ENCODE peak calls at places on chromosomes 3 and 15, in nine cellular contexts. Z is ascending aorta, P is omental fat pad, J is mesothelial cell of epicardium, W is heart right ventricle, S is thyroid gland, E is bronchial epithelial cell, V is B cell, O is astrocyte of the spinal cord. R is an unnamed sample.

GRCh38 chr3:151446002-151446340 is 14.9 kb downstream of the IGSF10 start:
- DNase-seq in Z (no peak), P (no peak), J (no peak), W (no peak), S (no peak), E (no peak), V (no peak), O (no peak), R (no peak)

GRCh38 chr15:61839541-61839940 is 220.7 kb downstream of the VPS13C start:
- DNase-seq in Z (no peak), P (no peak), J (no peak), W (no peak), S (no peak), E (no peak), V (no peak), O (peak; percentile 75), R (no peak)

GRCh38 chr3:154181127-154181691 is 60.0 kb downstream of the ARHGEF26 start:
- DNase-seq in Z (no peak), P (no peak), J (no peak), W (no peak), S (peak; percentile 35), E (peak; percentile 21), V (no peak), O (no peak), R (no peak)

GRCh38 chr15:65979316-65979715 is 110.0 kb downstream of the RAB11A start:
- DNase-seq in Z (no peak), P (no peak), J (no peak), W (peak; percentile 28), S (no peak), E (peak; percentile 69), V (no peak), O (no peak), R (no peak)

GRCh38 chr3:79005084-79005483 is 762.7 kb downstream of the ROBO1 start:
- DNase-seq in Z (no peak), P (no peak), J (no peak), W (no peak), S (no peak), E (no peak), V (no peak), O (peak; percentile 52), R (no peak)

GRCh38 chr3:168155207-168155785 is 59.6 kb upstream of the GOLIM4 start:
- DNase-seq in Z (no peak), P (no peak), J (no peak), W (no peak), S (no peak), E (no peak), V (no peak), O (no peak), R (no peak)

GRCh38 chr3:25176999-25177398 is 251.1 kb upstream of the RARB start:
- DNase-seq in Z (no peak), P (no peak), J (no peak), W (no peak), S (no peak), E (no peak), V (no peak), O (no peak), R (no peak)

GRCh38 chr3:71587958-71588357 is 4.4 kb upstream of the FOXP1 start:
- DNase-seq in Z (no peak), P (no peak), J (no peak), W (no peak), S (no peak), E (no peak), V (no peak), O (peak; percentile 36), R (no peak)

GRCh38 chr3:40313975-40314860 is 4.7 kb downstream of the EIF1B start:
- DNase-seq in Z (no peak), P (no peak), J (no peak), W (no peak), S (no peak), E (no peak), V (no peak), O (no peak), R (no peak)

GRCh38 chr3:73245459-73245858 is 184.0 kb downstream of the EBLN2 start:
- DNase-seq in Z (no peak), P (no peak), J (no peak), W (no peak), S (no peak), E (peak; percentile 56), V (no peak), O (no peak), R (no peak)

GRCh38 chr15:69590201-69590600 is 137.6 kb downstream of the RPLP1 start:
- DNase-seq in Z (no peak), P (no peak), J (no peak), W (no peak), S (no peak), E (no peak), V (no peak), O (no peak), R (no peak)

GRCh38 chr3:9703736-9704342 is at the start of gene CPNE9:
- DNase-seq in Z (no peak), P (no peak), J (no peak), W (no peak), S (no peak), E (no peak), V (peak; percentile 18), O (no peak), R (no peak)

GRCh38 chr3:123795471-123796251 is 88.5 kb downstream of the MYLK start:
- DNase-seq in Z (no peak), P (no peak), J (no peak), W (no peak), S (no peak), E (no peak), V (no peak), O (no peak), R (no peak)

GRCh38 chr3:65042675-65043074 is 354.9 kb upstream of the ADAMTS9 start:
- DNase-seq in Z (no peak), P (no peak), J (no peak), W (no peak), S (no peak), E (no peak), V (no peak), O (no peak), R (no peak)

GRCh38 chr3:106811376-106811775 is 565.9 kb upstream of the CCDC54 start:
- DNase-seq in Z (no peak), P (no peak), J (no peak), W (no peak), S (no peak), E (peak; percentile 69), V (no peak), O (peak; percentile 76), R (no peak)

DNA sequence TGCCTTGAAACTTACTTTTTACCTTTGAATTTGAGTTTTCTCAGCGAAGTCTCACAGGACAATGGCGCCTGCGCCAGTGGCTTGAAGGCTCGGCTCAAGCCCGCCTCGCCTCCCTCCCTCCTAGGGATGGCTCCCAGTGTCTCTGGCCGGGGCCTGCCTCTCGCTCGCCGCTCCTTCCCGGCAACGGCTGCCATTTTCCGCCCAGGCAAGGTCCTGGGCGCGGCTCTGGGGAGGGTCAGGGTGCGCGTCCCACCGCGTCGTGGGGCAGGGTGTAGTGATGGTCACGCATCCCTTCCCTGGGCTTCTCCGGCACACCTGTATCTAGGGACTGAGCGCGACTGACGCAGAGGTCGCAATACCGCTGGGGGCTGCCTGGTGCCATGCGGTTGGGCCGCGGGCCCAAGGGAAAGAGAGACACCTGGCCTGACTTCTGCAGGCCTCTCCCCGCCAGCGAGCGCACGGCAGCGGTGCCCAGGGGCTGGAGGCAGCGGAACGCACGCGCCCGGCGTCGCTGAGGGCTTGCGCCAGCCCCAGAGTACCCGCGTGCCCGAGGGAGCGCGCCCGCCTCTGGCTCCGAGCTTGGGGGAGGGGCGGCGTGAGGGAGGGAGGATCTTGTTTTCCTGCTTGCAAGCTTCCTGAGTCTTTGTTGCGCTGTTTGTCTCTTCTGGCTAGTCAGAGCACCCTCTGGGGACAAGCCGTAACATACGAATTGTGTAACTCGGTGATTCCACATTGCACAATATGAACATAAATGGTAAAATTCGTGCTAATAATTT is 20.7 kb upstream of the FEM1B start:
- DNase-seq in Z (peak; percentile 48), P (peak; percentile 82), J (peak; percentile 75), W (peak; percentile 89), S (peak; percentile 92), E (peak; percentile 90), V (peak; percentile 46), O (peak; percentile 75), R (peak; percentile 72)
- TF ChIP-seq CTCF in Z (no peak), P (no peak), J (no peak), W (no peak), S (no peak), E (no peak), V (no peak), O (no peak), R (no peak)

DNA sequence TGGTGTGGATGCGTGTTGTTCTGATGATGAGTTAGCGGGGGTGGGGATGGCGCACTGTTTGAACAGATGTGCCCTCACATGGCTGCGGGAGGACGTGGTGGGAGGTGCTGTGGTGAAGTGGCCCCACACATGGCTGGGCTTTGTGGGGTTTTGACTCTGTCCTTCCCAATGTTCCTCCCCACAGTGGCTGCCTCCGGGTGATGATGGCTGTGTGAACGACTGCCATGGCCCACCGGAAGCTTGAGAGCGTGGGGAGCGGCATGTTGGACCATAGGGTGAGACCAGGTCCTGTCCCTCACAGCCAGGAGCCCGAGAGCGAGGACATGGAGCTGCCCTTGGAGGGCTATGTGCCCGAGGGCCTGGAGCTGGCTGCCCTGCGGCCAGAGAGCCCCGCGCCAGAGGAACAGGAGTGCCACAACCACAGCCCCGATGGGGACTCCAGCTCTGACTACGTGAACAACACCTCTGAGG is 167.9 kb downstream of the APBA2 start:
- DNase-seq in Z (no peak), P (no peak), J (no peak), W (no peak), S (no peak), E (no peak), V (no peak), O (no peak), R (no peak)
- TF ChIP-seq CTCF in Z (no peak), P (no peak), J (no peak), W (no peak), S (no peak), E (no peak), V (no peak), O (no peak), R (no peak)

DNA sequence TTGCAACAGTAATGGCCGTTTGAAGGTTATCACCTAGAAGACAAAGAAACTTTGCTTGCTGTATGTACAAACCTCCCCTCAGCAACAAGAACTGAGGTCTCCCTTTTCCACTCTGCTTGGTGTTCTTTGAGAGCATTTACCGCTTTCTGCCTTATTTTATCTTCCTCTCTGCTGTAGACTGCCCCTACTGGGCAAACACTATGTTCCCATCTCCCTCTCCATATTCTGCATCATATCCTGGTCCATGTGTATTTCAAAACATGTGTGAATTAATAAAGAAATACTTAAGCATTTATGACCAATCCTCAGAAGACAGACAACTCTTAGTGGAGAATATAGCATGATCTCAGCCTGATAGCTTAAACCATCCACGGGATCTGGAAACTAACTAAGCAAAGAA is 64.4 kb downstream of the ATP13A5 start:
- DNase-seq in Z (no peak), P (no peak), J (no peak), W (no peak), S (no peak), E (no peak), V (no peak), O (no peak), R (no peak)
- TF ChIP-seq CTCF in Z (no peak), P (no peak), J (no peak), W (no peak), S (no peak), E (no peak), V (no peak), O (no peak), R (no peak)

DNA sequence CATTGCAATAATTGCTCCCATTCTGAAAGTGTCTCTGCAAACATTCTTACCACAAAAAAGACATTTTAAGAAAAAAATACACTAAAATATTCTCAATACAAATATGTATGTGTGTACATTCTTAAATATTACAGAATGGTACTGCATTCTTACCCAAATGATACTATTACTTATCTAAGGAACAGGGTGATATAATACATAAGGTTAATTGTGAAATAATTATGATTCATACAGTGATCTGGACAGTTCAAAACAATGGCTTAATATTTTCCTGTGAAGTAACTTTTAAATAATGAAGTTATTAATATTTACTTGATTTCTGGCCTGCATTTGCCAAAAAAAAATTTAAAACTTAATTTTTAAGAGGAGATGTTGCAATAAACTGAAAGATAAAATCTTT is 694.6 kb downstream of the TUSC7 start:
- DNase-seq in Z (no peak), P (no peak), J (no peak), W (no peak), S (no peak), E (peak; percentile 80), V (no peak), O (no peak), R (no peak)
- TF ChIP-seq CTCF in Z (no peak), P (no peak), J (no peak), W (no peak), S (no peak), E (no peak), V (no peak), O (no peak), R (no peak)

R was measured in activated CD8-positive, alpha-beta T cell treated with anti-CD3 and anti-CD28 coated beads for 36 hours.